ENCODE peak calls at places on chromosomes 6 and 20, in eight cellular contexts. S is mesendoderm; T is IMR-90; L is CD4-positive, alpha-beta T cell; P is heart left ventricle; H is OCI-LY7; Z is testis; J is endodermal cell. G is an unnamed sample.

GRCh38 chr6:108699290-108700041 is 138.7 kb downstream of the FOXO3 start:
- DNase-seq in Z (no peak), S (no peak), P (peak; percentile 77), J (no peak), T (no peak), L (no peak), H (no peak), G (no peak)

GRCh38 chr6:11448038-11448437 is 89.5 kb upstream of the TMEM170B start:
- DNase-seq in J (no peak), S (no peak), L (no peak), Z (no peak), H (no peak), P (no peak), T (no peak), G (no peak)

GRCh38 chr20:43963872-43964791 is 49.5 kb downstream of the TOX2 start:
- DNase-seq in T (peak; percentile 49), L (peak; percentile 48), Z (peak; percentile 66), H (no peak), S (no peak), J (peak; percentile 32), P (peak; percentile 58), G (peak; percentile 76)

GRCh38 chr20:63017076-63017825 is 10.5 kb upstream of the BHLHE23 start:
- DNase-seq in S (no peak), P (no peak), L (no peak), H (no peak), J (no peak), Z (no peak), T (no peak), G (no peak)

GRCh38 chr6:163835772-163836171 is 421.3 kb downstream of the QKI start:
- DNase-seq in T (no peak), P (no peak), S (no peak), Z (no peak), J (peak; percentile 10), L (no peak), H (no peak), G (no peak)

GRCh38 chr6:21856096-21856825 is 262.7 kb downstream of the SOX4 start:
- DNase-seq in L (no peak), P (no peak), H (no peak), J (no peak), Z (no peak), T (peak; percentile 88), S (peak; percentile 36), G (no peak)

GRCh38 chr6:113645986-113646385 is 211.2 kb upstream of the MARCKS start:
- DNase-seq in J (no peak), L (no peak), S (no peak), Z (no peak), T (no peak), P (no peak), H (no peak), G (no peak)

GRCh38 chr6:35321091-35321490 is 21.3 kb upstream of the PPARD start:
- DNase-seq in T (no peak), J (peak; percentile 40), L (no peak), H (no peak), Z (no peak), S (no peak), P (no peak), G (no peak)

GRCh38 chr6:53479871-53480270 is 65.0 kb downstream of the GCLC start:
- DNase-seq in Z (no peak), S (no peak), P (no peak), L (no peak), T (no peak), H (no peak), J (no peak), G (no peak)

GRCh38 chr6:36272234-36272633 is 2.4 kb downstream of the PNPLA1 start:
- DNase-seq in H (no peak), T (no peak), P (no peak), J (peak; percentile 72), S (peak; percentile 51), L (no peak), Z (no peak), G (no peak)

GRCh38 chr6:44041461-44042260 is 85.6 kb downstream of the MRPL14 start:
- DNase-seq in T (peak; percentile 99), P (peak; percentile 52), L (no peak), H (no peak), S (peak; percentile 98), J (peak; percentile 89), Z (no peak), G (peak; percentile 77)

GRCh38 chr6:139337830-139338229 is 36.6 kb downstream of the CITED2 start:
- DNase-seq in T (no peak), P (peak; percentile 55), H (no peak), S (no peak), J (no peak), Z (no peak), L (no peak), G (peak; percentile 74)
- H3K27ac ChIP-seq in T (no peak overlapping the region), P (peak overlapping the region; percentile 76), H (no peak overlapping the region), S (no peak overlapping the region), J (no peak overlapping the region), Z (no peak overlapping the region), L (no peak overlapping the region), G (peak overlapping the region; percentile 46)

GRCh38 chr20:40320612-40321011 is 368.4 kb downstream of the MAFB start:
- DNase-seq in H (no peak), L (no peak), Z (no peak), T (no peak), S (no peak), P (no peak), J (no peak), G (no peak)
- H3K27ac ChIP-seq in H (no peak overlapping the region), L (no peak overlapping the region), Z (no peak overlapping the region), T (no peak overlapping the region), S (no peak overlapping the region), P (no peak overlapping the region), J (no peak overlapping the region), G (no peak overlapping the region)

GRCh38 chr20:36562724-36563123 is 10.7 kb upstream of the TGIF2 start:
- DNase-seq in T (no peak), L (no peak), H (no peak), P (no peak), Z (no peak), S (no peak), J (peak; percentile 74), G (no peak)
- H3K27ac ChIP-seq in T (no peak overlapping the region), L (no peak overlapping the region), H (no peak overlapping the region), P (no peak overlapping the region), Z (no peak overlapping the region), S (no peak overlapping the region), J (no peak overlapping the region), G (no peak overlapping the region)

GRCh38 chr6:105595829-105596228 is 192.9 kb upstream of the PREP start:
- DNase-seq in J (no peak), S (no peak), Z (no peak), T (no peak), H (no peak), L (no peak), P (no peak), G (no peak)
- H3K27ac ChIP-seq in J (no peak overlapping the region), S (no peak overlapping the region), Z (no peak overlapping the region), T (no peak overlapping the region), H (no peak overlapping the region), L (no peak overlapping the region), P (no peak overlapping the region), G (peak overlapping the region; percentile 58)

GRCh38 chr20:45288376-45288775 is 18.3 kb upstream of the RBPJL start:
- DNase-seq in P (no peak), J (no peak), Z (no peak), L (no peak), T (no peak), S (no peak), H (no peak), G (no peak)

GRCh38 chr20:45291526-45291925 is 15.1 kb upstream of the RBPJL start:
- DNase-seq in S (no peak), H (no peak), P (no peak), Z (no peak), T (no peak), J (no peak), L (no peak), G (no peak)

GRCh38 chr20:45290677-45291355 is 15.8 kb upstream of the RBPJL start:
- DNase-seq in T (peak; percentile 66), Z (peak; percentile 89), L (peak; percentile 56), H (peak; percentile 53), J (peak; percentile 95), S (peak; percentile 89), P (peak; percentile 73), G (peak; percentile 87)

GRCh38 chr20:45288860-45289259 is 17.8 kb upstream of the RBPJL start:
- DNase-seq in H (no peak), T (no peak), S (no peak), J (no peak), Z (no peak), L (no peak), P (no peak), G (no peak)

GRCh38 chr20:45289942-45290676 is 16.5 kb upstream of the RBPJL start:
- DNase-seq in P (no peak), J (no peak), Z (no peak), L (no peak), S (no peak), T (no peak), H (no peak), G (no peak)
- H3K27ac ChIP-seq in P (no peak overlapping the region), J (no peak overlapping the region), Z (no peak overlapping the region), L (no peak overlapping the region), S (no peak overlapping the region), T (no peak overlapping the region), H (no peak overlapping the region), G (no peak overlapping the region)